ENCODE peak calls at places on chromosomes 6 and 20, in six cellular contexts. C, V, M, Z, N and A are unnamed samples.
A peak's percentile ranks its signal among the peaks of the same experiment; 100 is the strongest.

GRCh38 chr6:89411269-89412070 is 603 bp downstream of the RRAGD start:
- DNase-seq in V (peak; percentile 22), C (peak; percentile 23), M (peak; percentile 40), N (no peak), Z (peak; percentile 41), A (no peak)

GRCh38 chr6:231779-232178 is 60.5 kb upstream of the DUSP22 start:
- DNase-seq in V (no peak), C (no peak), N (no peak), M (no peak), Z (no peak), A (no peak)

GRCh38 chr6:38730136-38730862 is 15.2 kb downstream of the DNAH8 start:
- DNase-seq in N (no peak), C (no peak), V (no peak), Z (no peak), M (no peak), A (no peak)

GRCh38 chr20:56890011-56890410 is 260.9 kb downstream of the TFAP2C start:
- DNase-seq in M (no peak), Z (no peak), C (no peak), N (no peak), V (no peak), A (no peak)

GRCh38 chr20:7908905-7909304 is 31.4 kb downstream of the HAO1 start:
- DNase-seq in C (no peak), V (no peak), M (no peak), Z (no peak), N (no peak), A (no peak)

GRCh38 chr6:24125980-24126379 is at the start of gene NRSN1:
- DNase-seq in V (no peak), C (no peak), Z (no peak), N (no peak), M (peak; percentile 11), A (no peak)

GRCh38 chr20:55417797-55418196 is 587.5 kb downstream of the CBLN4 start:
- DNase-seq in N (no peak), M (no peak), C (no peak), Z (no peak), V (no peak), A (no peak)

GRCh38 chr6:93721386-93722048 is 302.2 kb upstream of the EPHA7 start:
- DNase-seq in Z (no peak), N (no peak), C (no peak), V (no peak), M (no peak), A (no peak)

GRCh38 chr6:153856929-153857376 is 182.1 kb upstream of the OPRM1 start:
- DNase-seq in V (no peak), N (no peak), C (no peak), M (no peak), Z (no peak), A (no peak)

GRCh38 chr6:14059791-14060436 is 57.7 kb upstream of the CD83 start:
- DNase-seq in C (no peak), M (peak; percentile 45), Z (peak; percentile 89), N (no peak), V (no peak), A (no peak)

GRCh38 chr6:148757944-148758343 is 11.1 kb downstream of the UST start:
- DNase-seq in V (no peak), N (no peak), M (no peak), Z (no peak), C (no peak), A (no peak)

GRCh38 chr6:161038229-161039003 is 46.8 kb downstream of the MAP3K4 start:
- DNase-seq in C (no peak), V (peak; percentile 55), N (peak; percentile 94), M (no peak), Z (no peak), A (no peak)

GRCh38 chr20:45470262-45470931 is 844 bp downstream of the WFDC2 start:
- DNase-seq in Z (no peak), C (no peak), N (no peak), V (no peak), M (peak; percentile 41), A (no peak)

GRCh38 chr6:66896415-66896814 is 1189.4 kb upstream of the EYS start:
- DNase-seq in V (no peak), Z (no peak), N (no peak), C (no peak), M (no peak), A (no peak)

GRCh38 chr6:15246217-15247211 is 645 bp downstream of the JARID2 start:
- DNase-seq in C (peak; percentile 67), V (no peak), M (no peak), N (no peak), Z (no peak), A (peak; percentile 46)

GRCh38 chr20:37055276-37055675 is 40.5 kb downstream of the RBL1 start:
- DNase-seq in N (no peak), Z (no peak), M (no peak), V (no peak), C (no peak), A (no peak)

GRCh38 chr20:58308680-58309527 is 611 bp upstream of the RAB22A start:
- DNase-seq in M (peak; percentile 67), C (peak; percentile 76), N (no peak), Z (peak; percentile 38), V (peak; percentile 66), A (peak; percentile 71)

GRCh38 chr6:42375007-42375635 is 76.6 kb downstream of the TRERF1 start:
- DNase-seq in V (no peak), Z (no peak), M (no peak), N (no peak), C (no peak), A (no peak)

GRCh38 chr6:133418108-133418507 is 177.0 kb downstream of the EYA4 start:
- DNase-seq in Z (no peak), M (no peak), N (no peak), V (no peak), C (no peak), A (no peak)

GRCh38 chr20:30488941-30489601 is 768.4 kb upstream of the DEFB115 start:
- DNase-seq in C (no peak), Z (no peak), V (no peak), N (no peak), M (no peak), A (no peak)

GRCh38 chr6:165227644-165228329 is 81.6 kb downstream of the C6orf118 start:
- DNase-seq in Z (no peak), C (no peak), V (no peak), N (peak; percentile 16), M (no peak), A (no peak)

GRCh38 chr6:72561629-72562028 is 60.2 kb upstream of the KCNQ5 start:
- DNase-seq in N (no peak), C (no peak), V (no peak), M (no peak), Z (no peak), A (no peak)

GRCh38 chr20:64049887-64050260 is 435 bp upstream of the SOX18 start:
- DNase-seq in M (no peak), Z (no peak), V (no peak), N (no peak), C (no peak), A (no peak)

GRCh38 chr20:46070215-46070910 is 19.4 kb downstream of the NCOA5 start:
- DNase-seq in V (no peak), C (no peak), M (no peak), N (no peak), Z (no peak), A (no peak)

GRCh38 chr6:13908955-13909381 is 15.8 kb upstream of the RNF182 start:
- DNase-seq in N (no peak), Z (peak; percentile 62), M (peak; percentile 40), V (peak; percentile 42), C (peak; percentile 36), A (peak; percentile 67)

GRCh38 chr20:55057779-55058415 is 582.5 kb downstream of the DOK5 start:
- DNase-seq in V (no peak), C (no peak), Z (no peak), N (no peak), M (no peak), A (no peak)

GRCh38 chr6:160054271-160054670 is 67.3 kb upstream of the SLC22A1 start:
- DNase-seq in N (no peak), Z (no peak), V (no peak), C (no peak), M (no peak), A (no peak)

GRCh38 chr6:43767553-43768505 is 2.2 kb upstream of the VEGFA start:
- DNase-seq in V (no peak), M (no peak), N (no peak), Z (peak; percentile 15), C (no peak), A (no peak)

DNA sequence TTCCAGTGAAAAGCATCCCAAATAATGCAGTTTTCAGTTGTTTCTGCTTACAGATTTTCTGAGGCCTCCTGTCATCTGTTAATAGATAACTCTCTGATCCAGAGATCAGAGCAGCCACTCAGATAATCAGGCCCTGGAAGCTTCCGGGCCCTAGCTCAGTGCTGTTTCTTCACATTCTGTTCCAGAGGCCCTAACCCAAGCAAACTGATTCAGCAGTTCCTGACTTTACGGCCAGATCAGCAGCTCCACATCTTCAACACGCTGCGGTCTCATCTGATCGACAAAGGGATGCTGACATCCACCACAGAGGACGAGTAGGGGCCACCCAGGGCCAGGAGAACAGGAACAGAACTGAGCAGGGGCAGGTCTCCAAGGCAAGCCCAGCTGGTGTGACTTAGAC is 63.1 kb downstream of the CDS2 start:
- DNase-seq in M (no peak), V (no peak), N (no peak), C (no peak), Z (no peak), A (no peak)
- H3K36me3 ChIP-seq in M (no peaks in the 10 kb centered on the region), V (no peaks in the 10 kb centered on the region), N (peaks cover 13% of the 10 kb centered on the region), C (peaks cover 31% of the 10 kb centered on the region), Z (peaks cover 56% of the 10 kb centered on the region), A (peaks cover 43% of the 10 kb centered on the region)

DNA sequence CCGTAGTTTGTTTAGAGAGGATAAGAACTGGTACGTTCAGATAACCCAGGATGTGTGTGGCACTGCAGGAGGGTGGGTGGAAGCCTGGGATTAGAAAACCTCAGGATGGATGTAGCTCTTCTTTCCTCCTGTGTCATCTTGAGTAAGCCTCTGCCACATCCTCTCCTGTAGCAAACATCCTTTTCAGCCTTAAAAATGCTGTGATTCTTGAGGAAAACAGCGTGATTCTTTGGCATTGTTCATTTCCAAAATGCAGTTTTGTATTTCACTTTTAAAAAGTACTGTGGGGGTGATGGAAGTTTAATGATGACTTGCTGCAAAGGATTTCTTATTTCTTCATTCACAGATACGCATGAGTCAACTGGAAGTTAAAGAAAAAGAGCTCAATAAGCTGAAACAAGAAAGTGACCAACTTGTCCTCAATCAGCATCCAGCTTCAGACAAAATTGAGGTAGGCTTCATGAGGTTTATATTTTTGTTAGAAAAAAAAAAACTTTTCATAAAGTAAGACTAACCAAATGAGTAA is 23.9 kb upstream of the SNRNP48 start:
- DNase-seq in M (no peak), N (no peak), C (no peak), V (no peak), Z (no peak), A (no peak)
- H3K36me3 ChIP-seq in M (peaks cover 37% of the 10 kb centered on the region), N (peaks cover 5% of the 10 kb centered on the region), C (no peaks in the 10 kb centered on the region), V (no peaks in the 10 kb centered on the region), Z (peaks cover 29% of the 10 kb centered on the region), A (no peaks in the 10 kb centered on the region)

DNA sequence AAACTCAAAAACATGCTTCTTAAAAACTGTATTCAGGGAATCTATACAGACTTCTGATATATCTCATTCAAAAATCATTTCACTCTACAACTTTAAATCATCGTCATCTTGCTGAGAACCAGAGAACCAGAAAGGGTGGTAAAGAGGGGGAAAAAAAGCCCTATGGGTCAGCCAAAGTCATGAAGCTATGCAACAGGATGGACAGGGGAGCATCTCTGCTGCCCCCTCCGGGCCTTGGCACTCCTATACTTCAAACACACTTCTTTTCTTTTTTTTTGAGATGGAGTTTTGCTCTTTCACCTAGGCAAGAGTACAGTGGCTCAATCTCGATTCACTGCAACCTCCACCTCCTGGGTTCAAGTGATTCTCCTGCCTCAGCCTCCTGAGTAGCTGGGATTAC is 73.5 kb upstream of the NFATC2 start:
- DNase-seq in V (no peak), Z (no peak), N (no peak), M (no peak), C (no peak), A (no peak)
- H3K36me3 ChIP-seq in V (no peaks in the 10 kb centered on the region), Z (no peaks in the 10 kb centered on the region), N (peaks cover 7% of the 10 kb centered on the region), M (no peaks in the 10 kb centered on the region), C (no peaks in the 10 kb centered on the region), A (no peaks in the 10 kb centered on the region)

GRCh38 chr20:47669157-47669425 is 116.2 kb downstream of the SULF2 start:
- DNase-seq in V (no peak), M (no peak), Z (no peak), N (no peak), C (no peak), A (no peak)
- H3K36me3 ChIP-seq in V (no peaks in the 10 kb centered on the region), M (no peaks in the 10 kb centered on the region), Z (no peaks in the 10 kb centered on the region), N (peaks cover 4% of the 10 kb centered on the region), C (no peaks in the 10 kb centered on the region), A (no peaks in the 10 kb centered on the region)